ENCODE peak calls at places on chromosome X, in five cellular contexts. One of them, this sample, is unnamed.

GRCh38 chrX:129233791-129234190 is 289.5 kb downstream of the SMARCA1 start:
- DNase-seq in RWPE1: no peak
- DNase-seq in CD8-positive, alpha-beta memory T cell: no peak
- DNase-seq in fibroblast of lung: peak
- DNase-seq in lung microvascular endothelial cell: no peak
- DNase-seq in this sample: no peak

GRCh38 chrX:50638123-50638522 is 167.5 kb upstream of the DGKK start:
- DNase-seq in RWPE1: no peak
- DNase-seq in CD8-positive, alpha-beta memory T cell: peak
- DNase-seq in fibroblast of lung: peak
- DNase-seq in lung microvascular endothelial cell: no peak
- DNase-seq in this sample: no peak

GRCh38 chrX:10278716-10279115 is 121.9 kb downstream of the CLCN4 start:
- DNase-seq in RWPE1: no peak
- DNase-seq in CD8-positive, alpha-beta memory T cell: no peak
- DNase-seq in fibroblast of lung: no peak
- DNase-seq in lung microvascular endothelial cell: no peak
- DNase-seq in this sample: no peak

GRCh38 chrX:3514996-3515395 is 168.5 kb upstream of the MXRA5 start:
- DNase-seq in RWPE1: peak
- DNase-seq in CD8-positive, alpha-beta memory T cell: no peak
- DNase-seq in fibroblast of lung: peak
- DNase-seq in lung microvascular endothelial cell: no peak
- DNase-seq in this sample: no peak

GRCh38 chrX:47200385-47201150 is 6.9 kb downstream of the UBA1 start:
- DNase-seq in RWPE1: no peak
- DNase-seq in CD8-positive, alpha-beta memory T cell: no peak
- DNase-seq in fibroblast of lung: peak
- DNase-seq in lung microvascular endothelial cell: no peak
- DNase-seq in this sample: no peak

GRCh38 chrX:44568196-44568595 is 25.5 kb upstream of the FUNDC1 start:
- DNase-seq in RWPE1: no peak
- DNase-seq in CD8-positive, alpha-beta memory T cell: no peak
- DNase-seq in fibroblast of lung: peak
- DNase-seq in lung microvascular endothelial cell: no peak
- DNase-seq in this sample: no peak

GRCh38 chrX:138756234-138756633 is 44.7 kb upstream of the FGF13 start:
- DNase-seq in RWPE1: peak
- DNase-seq in CD8-positive, alpha-beta memory T cell: no peak
- DNase-seq in fibroblast of lung: peak
- DNase-seq in lung microvascular endothelial cell: peak
- DNase-seq in this sample: no peak

GRCh38 chrX:12975999-12976558 is 1.2 kb downstream of the TMSB4X start:
- DNase-seq in RWPE1: peak
- DNase-seq in CD8-positive, alpha-beta memory T cell: peak
- DNase-seq in fibroblast of lung: peak
- DNase-seq in lung microvascular endothelial cell: peak
- DNase-seq in this sample: no peak

GRCh38 chrX:134761788-134762187 is 103.5 kb upstream of the PLAC1 start:
- DNase-seq in RWPE1: no peak
- DNase-seq in CD8-positive, alpha-beta memory T cell: no peak
- DNase-seq in fibroblast of lung: no peak
- DNase-seq in lung microvascular endothelial cell: peak
- DNase-seq in this sample: no peak

GRCh38 chrX:11113731-11114130 is 2.6 kb downstream of the HCCS start:
- DNase-seq in RWPE1: no peak
- DNase-seq in CD8-positive, alpha-beta memory T cell: no peak
- DNase-seq in fibroblast of lung: peak
- DNase-seq in lung microvascular endothelial cell: no peak
- DNase-seq in this sample: no peak

GRCh38 chrX:119459181-119459580 is 9.1 kb upstream of the SLC25A5 start:
- DNase-seq in RWPE1: no peak
- DNase-seq in CD8-positive, alpha-beta memory T cell: no peak
- DNase-seq in fibroblast of lung: no peak
- DNase-seq in lung microvascular endothelial cell: no peak
- DNase-seq in this sample: no peak

GRCh38 chrX:66018585-66019309 is 21.1 kb downstream of the VSIG4 start:
- DNase-seq in RWPE1: no peak
- DNase-seq in CD8-positive, alpha-beta memory T cell: no peak
- DNase-seq in fibroblast of lung: no peak
- DNase-seq in lung microvascular endothelial cell: no peak
- DNase-seq in this sample: no peak

GRCh38 chrX:110755611-110756010 is 40.0 kb downstream of the CHRDL1 start:
- DNase-seq in RWPE1: no peak
- DNase-seq in CD8-positive, alpha-beta memory T cell: no peak
- DNase-seq in fibroblast of lung: peak
- DNase-seq in lung microvascular endothelial cell: no peak
- DNase-seq in this sample: no peak

GRCh38 chrX:154738013-154738738 is 12.7 kb downstream of the GAB3 start:
- DNase-seq in RWPE1: no peak
- DNase-seq in CD8-positive, alpha-beta memory T cell: no peak
- DNase-seq in fibroblast of lung: peak
- DNase-seq in lung microvascular endothelial cell: peak
- DNase-seq in this sample: no peak